ENCODE peak calls at places on chromosomes 2 and 18, in seven cellular contexts. Y is IMR-90, G is A549, U is H1, T is SK-N-SH, X is GM12878, V is HepG2. K is an unnamed sample.

GRCh38 chr2:239298126-239298804 is 102.6 kb downstream of the HDAC4 start:
- DNase-seq in V (no peak), T (no peak), X (no peak), G (no peak), Y (peak), U (no peak), K (no peak)

GRCh38 chr18:73986711-73987110 is 160.9 kb downstream of the FBXO15 start:
- DNase-seq in G (no peak), V (no peak), T (no peak), Y (no peak), U (no peak), X (no peak), K (no peak)

GRCh38 chr2:119674711-119675500 is 4.1 kb upstream of the TMEM177 start:
- DNase-seq in G (no peak), V (no peak), Y (no peak), X (no peak), U (no peak), T (peak), K (no peak)

GRCh38 chr2:25473758-25474335 is 132.1 kb upstream of the DNMT3A start:
- DNase-seq in Y (no peak), G (no peak), T (peak), U (no peak), X (no peak), V (no peak), K (no peak)

GRCh38 chr2:75226099-75226498 is 26.8 kb upstream of the TACR1 start:
- DNase-seq in G (no peak), Y (no peak), X (no peak), T (no peak), U (no peak), V (no peak), K (no peak)

GRCh38 chr18:40911582-40912254 is 1043.3 kb upstream of the PIK3C3 start:
- DNase-seq in V (no peak), Y (peak), T (no peak), U (no peak), G (no peak), X (no peak), K (no peak)

GRCh38 chr2:44980786-44981713 is 28.2 kb downstream of the SIX2 start:
- DNase-seq in X (no peak), V (no peak), Y (no peak), T (no peak), U (no peak), G (no peak), K (no peak)

GRCh38 chr2:77101796-77102452 is 420.3 kb downstream of the LRRTM4 start:
- DNase-seq in U (no peak), V (no peak), X (no peak), G (no peak), Y (no peak), T (no peak), K (no peak)

GRCh38 chr18:44896817-44897216 is 216.1 kb downstream of the SETBP1 start:
- DNase-seq in V (no peak), T (no peak), G (no peak), Y (no peak), U (no peak), X (no peak), K (no peak)

GRCh38 chr18:61998957-61999356 is 106.2 kb upstream of the RNF152 start:
- DNase-seq in Y (peak), T (peak), X (no peak), U (no peak), V (no peak), G (no peak), K (no peak)

GRCh38 chr2:236180831-236181453 is 12.8 kb upstream of the GBX2 start:
- DNase-seq in Y (peak), X (no peak), G (peak), T (peak), V (peak), U (no peak), K (peak)

GRCh38 chr2:68925298-68925885 is 27.3 kb downstream of the GKN2 start:
- DNase-seq in U (no peak), Y (peak), V (peak), T (peak), G (peak), X (peak), K (peak)

GRCh38 chr2:185608799-185609198 is 129.8 kb upstream of the FSIP2 start:
- DNase-seq in T (peak), V (no peak), X (no peak), G (no peak), U (no peak), Y (no peak), K (no peak)

GRCh38 chr2:133247613-133248012 is 320.6 kb downstream of the NCKAP5 start:
- DNase-seq in X (peak), G (no peak), U (no peak), T (no peak), Y (peak), V (no peak), K (no peak)

GRCh38 chr2:25388491-25388890 is 46.8 kb upstream of the DNMT3A start:
- DNase-seq in G (no peak), X (no peak), T (no peak), Y (no peak), V (no peak), U (no peak), K (no peak)

GRCh38 chr2:222844323-222844722 is 16.5 kb upstream of the ACSL3 start:
- DNase-seq in G (peak), V (no peak), X (no peak), U (no peak), T (no peak), Y (peak), K (no peak)

GRCh38 chr18:41917199-41917598 is 37.8 kb upstream of the PIK3C3 start:
- DNase-seq in T (no peak), V (no peak), Y (no peak), U (no peak), G (no peak), X (no peak), K (no peak)

GRCh38 chr2:218394298-218395089 is 5.2 kb upstream of the CTDSP1 start:
- DNase-seq in G (no peak), Y (no peak), X (no peak), V (no peak), T (peak), U (no peak), K (no peak)

GRCh38 chr2:186159101-186159500 is 327.0 kb upstream of the ZC3H15 start:
- DNase-seq in G (no peak), X (no peak), Y (no peak), V (no peak), T (no peak), U (no peak), K (no peak)

GRCh38 chr2:28394997-28395333 is 2.3 kb downstream of the FOSL2 start:
- DNase-seq in G (no peak), T (no peak), Y (no peak), V (no peak), U (no peak), X (no peak), K (no peak)

GRCh38 chr18:23237524-23238151 is 102.4 kb downstream of the CABLES1 start:
- DNase-seq in X (peak), T (no peak), U (no peak), Y (peak), G (no peak), V (no peak), K (peak)

GRCh38 chr2:182372661-182373060 is 54.2 kb downstream of the PDE1A start:
- DNase-seq in U (no peak), Y (peak), V (peak), T (no peak), G (peak), X (no peak), K (no peak)

GRCh38 chr2:198072655-198073054 is 268.3 kb downstream of the PLCL1 start:
- DNase-seq in U (no peak), T (no peak), X (no peak), G (no peak), V (no peak), Y (no peak), K (no peak)

GRCh38 chr18:57249896-57250295 is 102.5 kb upstream of the ST8SIA3 start:
- DNase-seq in X (no peak), U (no peak), T (no peak), V (no peak), G (no peak), Y (no peak), K (no peak)

GRCh38 chr2:44620189-44620990 is 258.6 kb downstream of the CAMKMT start:
- DNase-seq in T (no peak), U (no peak), Y (no peak), G (no peak), X (no peak), V (no peak), K (no peak)

GRCh38 chr2:28958689-28959088 is 22.4 kb upstream of the TOGARAM2 start:
- DNase-seq in U (no peak), X (peak), V (peak), Y (peak), T (peak), G (peak), K (peak)

GRCh38 chr2:182894174-182894573 is 27.7 kb upstream of the FRZB start:
- DNase-seq in U (no peak), X (no peak), Y (peak), V (no peak), T (no peak), G (no peak), K (no peak)

GRCh38 chr18:32160547-32160946 is 29.3 kb upstream of the MEP1B start:
- DNase-seq in Y (no peak), U (no peak), G (no peak), X (no peak), T (no peak), V (peak), K (no peak)

DNA sequence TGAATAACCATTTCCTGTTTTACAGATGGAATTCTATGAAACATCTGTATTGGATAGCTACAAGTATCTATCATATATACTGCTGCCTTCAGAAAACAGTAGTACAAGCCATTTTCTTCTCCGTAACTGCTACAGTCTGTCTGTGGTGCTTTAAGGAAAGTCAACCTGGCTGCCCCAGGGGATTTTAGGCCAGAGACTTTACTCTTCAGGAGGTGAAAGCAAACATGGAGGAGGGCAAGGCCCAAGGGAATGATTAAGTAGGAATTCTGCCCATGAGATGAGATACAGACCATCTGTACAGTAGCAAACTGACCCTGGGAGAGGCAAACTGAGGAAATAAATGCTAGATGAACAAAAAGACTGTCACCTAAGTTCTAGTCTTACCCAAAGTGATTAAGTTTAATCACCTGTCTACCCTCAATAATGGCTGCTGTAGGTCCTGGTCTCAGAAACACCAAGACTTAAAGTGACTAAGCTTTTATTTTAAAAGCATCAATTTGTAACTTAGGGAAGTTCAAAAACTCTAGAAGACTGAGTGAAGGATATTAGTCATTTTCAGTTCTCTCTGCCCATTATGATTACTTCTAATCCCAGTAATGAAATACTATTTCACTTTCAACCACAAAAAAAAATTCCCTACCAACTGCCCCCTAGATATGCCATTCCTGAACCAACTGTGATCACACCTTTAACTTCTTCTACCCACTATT is 14.8 kb downstream of the MBD2 start:
- DNase-seq in U (no peak), G (no peak), T (no peak), X (peak), Y (peak), V (no peak), K (no peak)
- TF ChIP-seq USF2 in U (no peak), G (no peak), T (no peak), X (no peak), Y (no peak), V (no peak), K (no peak)

GRCh38 chr2:46872876-46873631 is 42.6 kb downstream of the MCFD2 start:
- DNase-seq in U (no peak), T (no peak), V (no peak), X (no peak), G (no peak), Y (peak), K (no peak)

GRCh38 chr2:46875226-46875899 is 40.2 kb downstream of the MCFD2 start:
- DNase-seq in V (no peak), U (no peak), T (no peak), G (no peak), Y (peak), X (no peak), K (no peak)

GRCh38 chr2:46873632-46874068 is 42.0 kb downstream of the MCFD2 start:
- DNase-seq in U (peak), X (no peak), T (peak), Y (peak), G (peak), V (peak), K (no peak)

GRCh38 chr2:46871976-46872381 is 43.6 kb downstream of the MCFD2 start:
- DNase-seq in T (no peak), V (no peak), U (no peak), X (no peak), Y (no peak), G (no peak), K (no peak)

DNA sequence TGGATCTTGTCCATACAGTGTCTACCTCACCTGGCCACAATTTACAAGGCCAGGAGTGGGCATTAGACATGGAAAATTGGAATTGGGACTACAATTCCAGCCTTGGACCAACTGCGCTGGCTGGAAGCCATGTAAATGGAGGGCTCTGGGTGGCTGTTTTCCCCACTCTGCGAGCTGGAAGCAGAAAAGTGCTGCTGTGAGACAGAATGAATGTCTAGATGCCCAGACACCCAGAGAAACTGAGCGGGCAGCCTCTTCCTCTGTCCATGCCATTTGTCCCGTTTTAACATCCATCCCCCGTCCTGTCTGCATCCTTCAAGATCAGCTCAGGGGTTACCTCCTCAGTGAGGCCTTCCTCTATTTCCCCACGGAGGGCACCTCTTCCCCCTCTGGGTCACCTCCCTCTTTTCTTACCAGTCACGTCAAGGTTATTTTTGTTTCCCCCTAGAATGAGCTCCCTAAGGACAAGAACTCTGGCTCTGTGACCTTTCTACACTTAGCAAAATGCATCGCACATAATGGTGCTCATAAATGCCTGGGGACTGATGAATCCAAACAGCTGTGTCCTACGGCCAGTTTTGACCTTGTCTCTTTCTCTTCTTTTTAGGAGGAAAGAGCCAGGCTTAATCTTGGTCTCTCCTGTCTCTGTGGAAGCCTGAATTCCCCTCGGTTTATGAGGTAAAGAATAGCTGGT is 41.2 kb downstream of the MCFD2 start:
- DNase-seq in U (no peak), G (no peak), Y (peak), X (no peak), T (no peak), V (no peak), K (no peak)
- TF ChIP-seq USF2 in U (no peak), G (no peak), Y (no peak), X (no peak), T (no peak), V (no peak), K (no peak)

GRCh38 chr2:43414033-43414432 is 181.8 kb downstream of the THADA start:
- DNase-seq in X (no peak), Y (no peak), U (no peak), T (no peak), V (no peak), G (no peak), K (no peak)

GRCh38 chr2:43412121-43412753 is 183.6 kb downstream of the THADA start:
- DNase-seq in G (peak), X (no peak), T (no peak), U (no peak), Y (peak), V (no peak), K (no peak)

GRCh38 chr2:43415582-43415981 is 180.3 kb downstream of the THADA start:
- DNase-seq in G (no peak), U (no peak), Y (no peak), X (no peak), T (no peak), V (no peak), K (no peak)

GRCh38 chr2:43417296-43417695 is 178.5 kb downstream of the THADA start:
- DNase-seq in T (no peak), V (no peak), U (no peak), G (no peak), Y (no peak), X (no peak), K (no peak)

GRCh38 chr2:43414586-43415125 is 181.2 kb downstream of the THADA start:
- DNase-seq in U (no peak), Y (no peak), T (no peak), V (no peak), G (no peak), X (no peak), K (no peak)
- TF ChIP-seq USF2 in U (no peak), Y (no peak), T (no peak), V (no peak), G (no peak), X (no peak), K (no peak)

GRCh38 chr18:31101148-31102019 is 837 bp downstream of the DSC2 start:
- DNase-seq in Y (no peak), U (no peak), V (peak), X (no peak), G (peak), T (peak), K (peak)

GRCh38 chr18:31102941-31103340 is 720 bp upstream of the DSC2 start:
- DNase-seq in U (no peak), G (no peak), V (no peak), X (no peak), Y (no peak), T (no peak), K (no peak)

GRCh38 chr18:31103423-31103822 is 1.2 kb upstream of the DSC2 start:
- DNase-seq in V (no peak), X (no peak), G (no peak), U (no peak), Y (no peak), T (no peak), K (no peak)

GRCh38 chr18:31100598-31101147 is 1.5 kb downstream of the DSC2 start:
- DNase-seq in T (no peak), G (no peak), U (no peak), X (no peak), Y (no peak), V (peak), K (peak)

DNA sequence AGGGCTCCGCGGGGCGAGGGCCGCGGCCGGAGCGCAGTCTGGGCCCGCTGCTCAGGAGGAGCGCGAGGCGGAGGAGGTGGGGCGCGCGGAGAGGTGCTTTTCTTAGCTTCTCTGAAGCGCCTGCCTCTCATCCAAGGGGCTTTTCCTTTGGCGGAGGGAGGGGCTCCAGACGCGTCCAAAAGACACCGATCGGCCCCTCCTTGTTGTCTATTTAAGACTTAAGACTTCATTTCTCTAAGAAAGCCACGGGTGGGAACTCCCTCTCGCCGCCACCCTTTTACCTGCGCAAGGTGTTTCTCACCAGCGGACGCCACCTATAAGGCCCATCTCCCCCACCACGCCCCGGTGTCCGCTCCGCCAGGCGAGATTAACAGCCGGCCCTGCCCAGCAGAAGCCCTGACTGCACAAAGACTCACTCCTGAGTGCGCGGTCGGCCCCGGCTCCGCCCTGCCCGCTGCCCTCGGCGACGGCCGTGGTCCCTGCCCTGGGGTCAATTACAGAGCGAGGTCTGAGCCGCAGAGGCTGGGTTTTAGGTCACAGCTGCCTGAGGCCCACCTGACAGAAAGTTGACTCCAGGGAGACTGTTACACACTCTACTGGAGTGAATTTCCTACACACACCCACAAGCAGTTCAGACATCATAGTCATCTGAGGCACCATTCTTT is at the start of gene DSC2:
- DNase-seq in G (no peak), U (no peak), Y (no peak), V (peak), X (no peak), T (peak), K (peak)
- TF ChIP-seq USF2 in G (no peak), U (no peak), Y (no peak), V (no peak), X (no peak), T (no peak), K (no peak)

GRCh38 chr2:149613712-149614111 is 26.1 kb upstream of the MMADHC start:
- DNase-seq in V (no peak), G (no peak), U (no peak), X (no peak), Y (peak), T (no peak), K (no peak)
- TF ChIP-seq USF2 in V (no peak), G (no peak), U (no peak), X (no peak), Y (no peak), T (no peak), K (no peak)

GRCh38 chr2:38661306-38661705 is 4.6 kb upstream of the GALM start:
- DNase-seq in X (no peak), Y (peak), T (no peak), G (no peak), V (no peak), U (no peak), K (no peak)

GRCh38 chr2:38655441-38655840 is 10.5 kb upstream of the GALM start:
- DNase-seq in U (no peak), T (no peak), G (no peak), Y (no peak), X (no peak), V (no peak), K (no peak)

GRCh38 chr2:38656866-38657265 is 9.0 kb upstream of the GALM start:
- DNase-seq in V (no peak), T (no peak), U (no peak), Y (no peak), G (no peak), X (no peak), K (no peak)

GRCh38 chr2:38658613-38659012 is 7.3 kb upstream of the GALM start:
- DNase-seq in V (no peak), X (no peak), U (no peak), T (no peak), G (no peak), Y (no peak), K (no peak)

GRCh38 chr2:38660282-38660681 is 5.6 kb upstream of the GALM start:
- DNase-seq in G (no peak), Y (no peak), X (no peak), V (no peak), T (no peak), U (no peak), K (no peak)
- TF ChIP-seq USF2 in G (no peak), Y (no peak), X (no peak), V (no peak), T (no peak), U (no peak), K (no peak)

GRCh38 chr18:80196528-80197320 is 50.6 kb downstream of the PARD6G start:
- DNase-seq in T (no peak), U (no peak), X (no peak), G (no peak), Y (peak), V (no peak), K (no peak)
- TF ChIP-seq USF2 in T (no peak), U (no peak), X (no peak), G (no peak), Y (no peak), V (no peak), K (no peak)

K was measured in WTC11.